ENCODE peak calls at places on chromosomes 13 and 19, in ten cellular contexts. F, O, N, T, R, Z, G, Q, S and Y are unnamed samples.

GRCh38 chr13:112450567-112451240 is 74.5 kb downstream of the SPACA7 start:
- DNase-seq in G (peak; percentile 25), F (no peak), T (no peak), N (no peak), Q (no peak), Z (no peak), O (no peak), R (no peak), S (no peak), Y (peak; percentile 11)

GRCh38 chr13:50796463-50796862 is 47.0 kb downstream of the DLEU7 start:
- DNase-seq in Z (no peak), S (no peak), Q (no peak), R (no peak), O (no peak), G (no peak), T (no peak), N (no peak), F (no peak), Y (no peak)

GRCh38 chr13:106919093-106919492 is 351.2 kb upstream of the ARGLU1 start:
- DNase-seq in F (no peak), O (no peak), N (no peak), Q (no peak), S (no peak), Z (no peak), R (no peak), T (no peak), G (no peak), Y (no peak)

GRCh38 chr13:101706651-101707050 is 254.2 kb downstream of the ITGBL1 start:
- DNase-seq in O (no peak), N (no peak), Q (no peak), S (peak; percentile 27), T (no peak), F (peak; percentile 83), R (no peak), G (no peak), Z (no peak), Y (no peak)

GRCh38 chr19:16066611-16067104 is 9.6 kb upstream of the TPM4 start:
- DNase-seq in Q (no peak), O (peak; percentile 80), Z (no peak), N (no peak), G (no peak), S (no peak), F (peak; percentile 74), R (no peak), T (no peak), Y (no peak)

GRCh38 chr13:24630851-24631341 is 49.3 kb upstream of the ATP12A start:
- DNase-seq in G (no peak), O (peak; percentile 3), Z (no peak), Q (peak; percentile 64), N (no peak), S (no peak), T (no peak), F (no peak), R (no peak), Y (no peak)

GRCh38 chr19:45526143-45526542 is 18.9 kb downstream of the VASP start:
- DNase-seq in G (peak; percentile 88), R (peak; percentile 58), O (no peak), S (peak; percentile 87), T (peak; percentile 42), N (peak; percentile 62), F (peak; percentile 53), Z (peak; percentile 84), Q (peak; percentile 57), Y (no peak)

GRCh38 chr19:36139120-36139472 is 770 bp upstream of the CAPNS1 start:
- DNase-seq in R (no peak), G (no peak), F (no peak), Z (no peak), T (no peak), S (no peak), N (no peak), Q (no peak), O (no peak), Y (no peak)

GRCh38 chr19:12345197-12345596 is 11.8 kb upstream of the ZNF563 start:
- DNase-seq in Z (no peak), S (no peak), O (no peak), R (no peak), T (no peak), N (no peak), Q (no peak), G (no peak), F (no peak), Y (no peak)

GRCh38 chr19:12350185-12350889 is 15.1 kb downstream of the ZNF442 start:
- DNase-seq in Z (no peak), Q (no peak), N (no peak), R (no peak), S (no peak), T (no peak), F (no peak), O (no peak), G (no peak), Y (no peak)

GRCh38 chr19:12350890-12351197 is 14.6 kb downstream of the ZNF442 start:
- DNase-seq in N (no peak), R (no peak), G (no peak), Z (no peak), T (no peak), Q (no peak), O (no peak), S (no peak), F (no peak), Y (no peak)

DNA sequence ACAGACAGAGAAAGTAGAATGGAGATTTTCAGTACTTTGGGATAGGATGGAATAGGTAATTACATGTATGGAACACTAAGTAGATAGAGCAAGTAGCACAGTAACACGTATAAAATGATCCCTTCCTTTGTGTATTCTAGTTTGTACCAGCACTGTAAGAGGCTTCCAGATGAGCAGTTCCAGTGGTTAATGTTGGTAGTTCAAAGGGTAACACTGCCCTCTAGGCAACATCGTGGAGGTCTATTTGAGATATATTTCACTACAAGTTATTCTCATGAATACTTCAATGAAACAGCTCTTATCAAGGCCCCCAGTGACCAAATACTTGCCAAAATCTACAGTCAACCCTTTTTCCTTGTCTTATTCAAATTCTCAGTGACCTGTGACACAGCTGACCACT is 13.5 kb upstream of the ZNF563 start:
- DNase-seq in T (no peak), S (no peak), N (no peak), O (no peak), F (no peak), G (no peak), Q (no peak), Z (no peak), R (no peak), Y (no peak)
- TF ChIP-seq CTCF in T (no peak), S (peak; percentile 21), N (no peak), O (no peak), F (no peak), G (no peak), Q (no peak), Z (no peak), R (no peak), Y (no peak)

DNA sequence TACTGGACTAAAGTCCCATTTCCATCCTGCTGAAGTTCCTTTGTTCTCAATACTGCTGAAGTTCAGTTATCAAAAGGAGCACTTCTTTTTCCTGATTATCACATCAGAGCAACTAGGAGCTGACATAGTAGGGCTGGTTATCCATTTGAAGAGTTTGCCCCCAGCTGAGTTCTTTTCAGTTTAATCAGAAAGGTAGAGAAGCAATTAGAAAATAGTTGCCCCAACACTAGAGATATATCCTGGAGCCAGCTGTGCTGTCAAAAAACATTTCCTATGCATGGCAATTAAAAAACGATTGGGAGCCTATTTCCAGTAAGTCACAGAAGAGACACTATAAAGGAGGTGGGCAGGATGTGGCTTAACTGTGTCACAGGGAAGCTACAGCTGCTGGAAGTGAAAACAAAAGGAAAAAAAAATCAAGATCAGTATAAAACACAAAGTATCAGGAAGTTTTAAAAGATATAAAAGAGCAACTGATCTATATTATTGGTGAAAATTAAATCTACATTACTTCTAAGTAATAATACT is 155.7 kb upstream of the SLITRK1 start:
- DNase-seq in T (no peak), Q (no peak), G (no peak), S (no peak), F (no peak), O (no peak), N (no peak), R (no peak), Z (no peak), Y (no peak)
- H3K4me3 ChIP-seq in T (no peak overlapping the region), Q (no peak overlapping the region), G (no peak overlapping the region), S (no peak overlapping the region), F (no peak overlapping the region), O (no peak overlapping the region), N (no peak overlapping the region), R (no peak overlapping the region), Z (no peak overlapping the region), Y (no peak overlapping the region)

DNA sequence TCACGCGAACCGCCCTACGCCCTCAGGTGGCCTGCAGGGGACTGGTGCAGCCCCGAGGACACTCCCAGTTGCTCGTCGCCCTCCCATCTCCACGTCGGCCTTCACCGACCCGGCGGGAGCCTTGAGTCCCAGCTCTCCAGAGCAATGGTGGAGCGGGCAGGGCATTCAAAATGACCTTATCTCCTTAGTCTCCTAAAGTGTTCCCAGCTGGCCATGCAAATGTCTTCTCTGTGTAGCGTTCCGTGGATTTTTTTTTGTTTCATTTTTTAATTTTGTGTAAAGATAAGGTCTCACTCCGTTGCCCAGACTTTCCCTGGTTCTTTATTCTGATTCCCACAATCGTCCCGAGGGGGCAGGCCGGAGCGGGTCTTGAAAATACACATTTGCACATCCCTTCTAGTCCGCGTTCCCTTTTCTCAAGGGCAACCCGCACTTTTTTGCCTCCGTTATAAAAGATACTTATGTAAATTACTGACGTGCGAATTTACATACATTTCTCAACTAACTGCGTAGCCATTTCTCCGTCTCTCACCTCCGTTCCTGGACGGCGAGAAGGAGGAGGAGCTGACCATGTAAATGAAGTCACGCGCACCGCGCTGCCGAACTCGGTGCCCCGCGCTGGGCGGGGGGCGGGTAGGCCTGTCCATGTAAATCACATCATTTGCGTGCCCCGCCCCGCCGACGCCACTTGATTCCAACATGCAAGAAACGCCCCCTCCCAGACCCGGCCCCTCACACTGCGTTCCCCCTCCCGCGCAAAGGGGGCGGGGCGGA is 581 bp upstream of the EGLN2 start:
- DNase-seq in N (peak; percentile 100), G (peak; percentile 100), Z (peak; percentile 100), T (peak; percentile 100), R (peak; percentile 100), Q (peak; percentile 100), F (peak; percentile 99), O (peak; percentile 99), S (peak; percentile 100), Y (peak; percentile 91)
- TF ChIP-seq CTCF in N (peak; percentile 52), G (peak; percentile 26), Z (peak; percentile 75), T (peak; percentile 34), R (peak; percentile 34), Q (peak; percentile 60), F (peak; percentile 64), O (peak; percentile 47), S (peak; percentile 53), Y (peak; percentile 2)

GRCh38 chr19:1237027-1237659 is 662 bp downstream of the CBARP start:
- DNase-seq in T (no peak), O (no peak), S (no peak), G (no peak), N (no peak), R (peak; percentile 61), Q (no peak), Z (peak; percentile 73), F (no peak), Y (no peak)

GRCh38 chr19:1234670-1235380 is 3.0 kb downstream of the CBARP start:
- DNase-seq in S (no peak), T (no peak), O (no peak), Q (no peak), N (no peak), R (no peak), Z (no peak), F (no peak), G (no peak), Y (no peak)

GRCh38 chr19:1235625-1236538 is 1.9 kb downstream of the CBARP start:
- DNase-seq in O (no peak), R (no peak), N (no peak), F (no peak), Q (no peak), T (no peak), G (no peak), Z (no peak), S (no peak), Y (no peak)

GRCh38 chr19:1237754-1238372 is at the start of gene CBARP:
- DNase-seq in Z (peak; percentile 82), G (no peak), T (no peak), R (peak; percentile 58), S (no peak), O (no peak), F (no peak), Q (no peak), N (no peak), Y (no peak)

DNA sequence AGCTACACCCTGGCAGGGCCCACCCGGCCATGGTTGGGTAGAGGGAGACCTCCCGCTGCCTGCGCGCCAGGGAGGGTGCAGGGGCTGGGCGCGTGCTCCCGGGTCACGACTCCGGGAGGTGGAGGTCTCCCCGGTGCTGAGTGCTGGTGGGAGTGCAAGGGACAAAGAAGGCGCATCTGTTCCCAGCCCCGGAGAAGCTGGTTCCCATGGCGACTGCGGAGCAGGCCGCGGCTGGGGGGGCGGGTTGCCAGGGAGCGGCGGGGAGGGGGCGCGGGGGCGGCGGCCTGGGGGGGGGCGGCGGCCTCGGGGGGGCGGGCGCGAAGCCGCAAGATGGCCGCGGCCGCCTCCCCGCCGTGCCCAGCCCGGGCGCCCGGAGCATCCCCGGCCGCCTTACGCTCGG is 1.2 kb downstream of the CBARP start:
- DNase-seq in O (no peak), Z (no peak), N (no peak), T (no peak), F (no peak), G (no peak), R (no peak), S (no peak), Q (no peak), Y (no peak)
- H3K4me3 ChIP-seq in O (peak overlapping the region; percentile 96), Z (peak overlapping the region; percentile 37), N (no peak overlapping the region), T (no peak overlapping the region), F (peak overlapping the region; percentile 76), G (peak overlapping the region; percentile 68), R (no peak overlapping the region), S (peak overlapping the region; percentile 67), Q (no peak overlapping the region), Y (peak overlapping the region; percentile 61)